ENCODE peak calls at places on chromosomes 7 and 10, in four cellular contexts. H is body of pancreas, Y is gastrocnemius medialis, O is endothelial cell of umbilical vein. I is an unnamed sample.

GRCh38 chr10:124142296-124142853 is 49.0 kb upstream of the CHST15 start:
- DNase-seq in O (no peak), H (no peak), Y (no peak), I (no peak)

GRCh38 chr10:21496285-21497176 is 29.0 kb downstream of the SKIDA1 start:
- DNase-seq in O (peak), Y (peak), H (peak), I (no peak)

GRCh38 chr10:35613597-35614226 is 8.6 kb downstream of the GJD4 start:
- DNase-seq in H (no peak), Y (no peak), O (peak), I (peak)

GRCh38 chr10:103157246-103157645 is 35.8 kb downstream of the NT5C2 start:
- DNase-seq in O (no peak), H (no peak), Y (no peak), I (no peak)

GRCh38 chr7:36366005-36366583 is 23.6 kb upstream of the ANLN start:
- DNase-seq in Y (no peak), O (no peak), H (no peak), I (no peak)

GRCh38 chr7:28435732-28436378 is 23.5 kb downstream of the CREB5 start:
- DNase-seq in H (no peak), Y (no peak), O (no peak), I (no peak)

GRCh38 chr7:158488225-158488889 is 99.3 kb downstream of the PTPRN2 start:
- DNase-seq in O (no peak), H (no peak), Y (no peak), I (no peak)

GRCh38 chr7:76515999-76516443 is 5.7 kb downstream of the UPK3B start:
- DNase-seq in O (no peak), Y (no peak), H (peak), I (peak)

GRCh38 chr7:66921396-66921917 is 432 bp downstream of the TMEM248 start:
- DNase-seq in O (no peak), Y (no peak), H (peak), I (peak)

GRCh38 chr7:12436896-12437535 is 33.4 kb upstream of the VWDE start:
- DNase-seq in Y (no peak), H (peak), O (no peak), I (peak)

DNA sequence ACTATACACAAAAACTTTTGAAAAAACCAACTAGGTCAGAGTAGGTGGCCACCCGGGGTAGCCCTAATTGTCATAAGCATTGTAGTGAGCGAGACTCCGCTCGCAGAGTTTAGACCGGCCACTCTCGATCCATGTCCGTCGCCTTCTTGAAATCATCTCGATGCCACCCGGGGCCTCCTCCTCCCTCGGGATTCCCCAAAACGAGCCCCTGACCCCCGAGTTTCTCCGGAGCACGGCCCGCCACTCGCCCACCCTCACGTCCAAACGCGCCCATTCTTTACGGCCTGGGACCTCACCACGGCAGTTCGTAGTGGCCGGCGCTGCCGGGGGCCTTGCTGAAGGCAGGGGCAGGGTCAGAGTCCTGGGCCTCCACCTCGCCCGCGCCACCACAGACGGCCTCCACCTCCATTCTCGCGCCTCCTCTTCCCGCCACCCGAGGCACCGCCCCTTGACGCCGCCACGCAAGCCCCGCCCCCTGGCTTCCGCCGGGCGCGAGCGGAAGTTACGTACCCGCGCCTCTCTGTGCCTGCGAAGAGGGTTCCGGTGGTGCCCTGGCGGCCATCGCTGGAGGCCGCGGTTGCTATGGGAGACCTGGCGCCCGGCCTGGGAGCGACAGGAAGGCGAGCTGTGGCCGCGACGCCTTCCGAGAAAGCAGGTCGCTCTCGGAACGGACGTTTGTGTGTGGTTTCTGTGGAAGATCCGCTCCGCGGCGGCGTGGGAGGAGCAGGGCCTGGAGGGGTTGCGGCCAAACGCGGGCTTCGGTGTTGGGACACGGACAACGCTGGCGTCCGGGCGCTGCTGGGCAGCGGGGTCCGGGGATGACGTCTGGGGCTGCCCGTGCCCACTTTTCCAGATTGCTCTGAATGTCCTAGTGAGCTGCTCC is at the start of gene RFC2:
- DNase-seq in O (peak), H (peak), Y (peak), I (peak)
- TF ChIP-seq POLR2A in O (peak), H (peak), Y (peak), I (peak)

DNA sequence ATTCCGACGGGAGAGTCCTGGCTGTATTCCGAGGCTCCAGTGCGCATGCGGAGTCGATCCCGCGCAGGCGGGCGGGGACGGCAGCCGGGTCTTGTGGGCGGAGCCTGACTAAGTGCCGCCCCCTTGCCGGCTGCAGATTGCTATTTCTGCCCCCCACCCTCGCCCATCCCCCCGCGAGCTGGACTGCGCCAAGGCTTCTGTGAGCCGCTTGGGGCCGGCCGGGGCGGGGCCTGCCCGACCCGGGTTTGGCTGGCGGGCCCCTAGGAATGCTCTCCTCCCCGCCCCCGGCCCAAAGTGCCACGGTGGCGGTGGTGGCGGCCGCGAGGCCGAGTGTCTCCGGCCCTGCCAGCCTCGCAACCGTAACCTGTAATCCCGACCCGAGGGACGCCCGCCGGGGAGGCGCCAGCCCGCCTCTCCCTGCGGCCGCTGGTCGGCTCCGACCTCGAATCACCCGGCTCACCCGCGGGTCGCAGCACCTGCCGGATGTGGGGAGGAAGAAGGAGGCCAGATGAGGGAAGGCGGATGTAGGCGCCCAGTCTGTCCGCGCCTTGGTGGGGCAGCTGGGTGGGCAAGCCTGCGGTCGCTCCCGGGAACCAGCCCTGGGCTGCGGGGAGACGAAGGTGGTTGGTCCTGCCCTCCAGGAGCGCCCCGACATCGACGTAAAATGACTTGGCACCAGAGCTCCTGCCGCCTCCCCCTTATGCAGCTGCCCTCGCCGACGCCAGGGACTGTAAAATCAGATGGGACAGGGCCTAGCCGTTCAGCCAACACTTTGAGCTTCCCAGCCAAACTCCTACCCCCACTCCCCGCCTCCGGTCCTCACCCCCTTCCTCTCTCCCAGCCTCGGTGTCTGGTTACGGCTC is 607 bp upstream of the KAZALD1 start:
- DNase-seq in O (peak), Y (peak), H (peak), I (peak)
- TF ChIP-seq POLR2A in O (peak), Y (peak), H (peak), I (peak)

GRCh38 chr10:95183451-95184230 is 10.4 kb upstream of the ACSM6 start:
- DNase-seq in O (peak), Y (peak), H (peak), I (peak)
- TF ChIP-seq POLR2A in O (peak), Y (no peak), H (peak), I (peak)

DNA sequence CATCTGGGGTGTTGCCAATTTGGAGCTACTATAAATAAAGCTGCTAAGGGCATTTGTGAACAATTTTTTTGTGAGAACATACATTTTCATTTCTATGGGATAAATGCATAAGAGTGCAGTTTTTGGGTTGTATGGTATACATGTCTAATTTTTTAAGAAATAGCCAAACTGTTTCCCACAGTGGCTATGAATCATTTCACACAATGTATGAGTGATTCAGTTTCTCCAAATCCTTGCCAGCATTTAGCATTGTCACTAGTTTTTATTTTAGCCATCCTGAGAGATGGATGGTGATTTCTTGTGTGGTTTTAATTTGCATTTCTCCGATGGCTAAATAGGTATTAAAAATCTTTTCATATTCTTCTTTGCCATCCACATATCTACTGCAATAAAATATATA is 105.3 kb downstream of the AMPH start:
- DNase-seq in O (no peak), Y (no peak), H (no peak), I (no peak)
- TF ChIP-seq POLR2A in O (no peak), Y (no peak), H (no peak), I (no peak)

GRCh38 chr10:100327007-100327700 is 2.9 kb downstream of the PKD2L1 start:
- DNase-seq in O (no peak), H (peak), Y (peak), I (no peak)
- TF ChIP-seq POLR2A in O (no peak), H (no peak), Y (no peak), I (no peak)

GRCh38 chr10:133261726-133262325 is 14.8 kb downstream of the ADAM8 start:
- DNase-seq in Y (peak), H (peak), O (peak), I (peak)
- TF ChIP-seq POLR2A in Y (peak), H (no peak), O (peak), I (no peak)

GRCh38 chr7:112715525-112715924 is 74.7 kb downstream of the TMEM168 start:
- DNase-seq in H (no peak), O (no peak), Y (no peak), I (no peak)

DNA sequence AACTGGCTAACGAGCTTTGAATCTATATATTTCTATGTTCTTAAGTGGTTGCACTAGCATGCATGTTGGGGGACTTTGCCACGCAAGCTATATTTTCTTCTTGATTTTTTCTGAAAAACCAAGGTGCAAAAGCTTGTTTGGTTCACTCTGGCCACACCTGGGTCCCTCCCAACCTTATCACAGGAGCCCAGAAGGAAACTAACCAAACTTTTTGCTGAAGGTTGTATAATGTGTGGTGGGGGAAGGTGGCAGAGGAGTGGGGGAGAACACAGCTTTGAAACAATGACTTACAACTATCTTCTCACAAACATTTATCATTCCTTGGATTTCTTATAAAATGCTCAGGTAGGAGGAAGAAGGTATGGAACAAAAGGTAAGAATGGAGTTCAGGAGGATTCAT is 75.3 kb downstream of the TMEM168 start:
- DNase-seq in Y (no peak), H (no peak), O (no peak), I (no peak)
- TF ChIP-seq POLR2A in Y (no peak), H (no peak), O (no peak), I (no peak)

GRCh38 chr7:105112440-105113418 is 98.7 kb downstream of the KMT2E start:
- DNase-seq in O (no peak), H (peak), Y (no peak), I (no peak)
- TF ChIP-seq POLR2A in O (no peak), H (no peak), Y (no peak), I (no peak)

GRCh38 chr7:74417419-74417971 is 36.2 kb upstream of the GTF2IRD1 start:
- DNase-seq in O (peak), H (peak), Y (peak), I (peak)
- TF ChIP-seq POLR2A in O (no peak), H (no peak), Y (no peak), I (no peak)